ENCODE peak calls at places on chromosomes 12 and 14, in five cellular contexts. One of them, this sample, is unnamed.

GRCh38 chr12:96075560-96075959 is 40.2 kb upstream of the LTA4H start:
- DNase-seq in ecto neural progenitor cell: no peak
- DNase-seq in EL: no peak
- DNase-seq in iPS DF 6.9: no peak
- DNase-seq in NCI-H1092: no peak
- DNase-seq in this sample: no peak

GRCh38 chr12:124411291-124411878 is 116.5 kb downstream of the RFLNA start:
- DNase-seq in iPS DF 6.9: no peak
- DNase-seq in NCI-H1092: no peak
- DNase-seq in EL: peak
- DNase-seq in ecto neural progenitor cell: peak
- DNase-seq in this sample: peak

GRCh38 chr14:23171251-23171975 is 12.0 kb downstream of the SLC7A8 start:
- DNase-seq in iPS DF 6.9: no peak
- DNase-seq in NCI-H1092: no peak
- DNase-seq in ecto neural progenitor cell: no peak
- DNase-seq in EL: peak
- DNase-seq in this sample: no peak

GRCh38 chr12:48838048-48838447 is 13.9 kb downstream of the DDX23 start:
- DNase-seq in EL: no peak
- DNase-seq in ecto neural progenitor cell: no peak
- DNase-seq in iPS DF 6.9: no peak
- DNase-seq in NCI-H1092: no peak
- DNase-seq in this sample: no peak

GRCh38 chr14:24232645-24233537 is at the start of gene GMPR2:
- DNase-seq in EL: no peak
- DNase-seq in iPS DF 6.9: peak
- DNase-seq in ecto neural progenitor cell: no peak
- DNase-seq in NCI-H1092: peak
- DNase-seq in this sample: no peak

GRCh38 chr12:4562034-4562657 is at the start of gene DYRK4:
- DNase-seq in iPS DF 6.9: peak
- DNase-seq in NCI-H1092: no peak
- DNase-seq in ecto neural progenitor cell: peak
- DNase-seq in EL: peak
- DNase-seq in this sample: peak

GRCh38 chr14:71321556-71322315 is 414.5 kb downstream of the PCNX1 start:
- DNase-seq in NCI-H1092: no peak
- DNase-seq in EL: peak
- DNase-seq in ecto neural progenitor cell: no peak
- DNase-seq in iPS DF 6.9: no peak
- DNase-seq in this sample: peak

GRCh38 chr12:39581592-39581991 is 38.0 kb downstream of the ABCD2 start:
- DNase-seq in NCI-H1092: no peak
- DNase-seq in EL: no peak
- DNase-seq in iPS DF 6.9: no peak
- DNase-seq in ecto neural progenitor cell: no peak
- DNase-seq in this sample: no peak

GRCh38 chr14:104639889-104640548 is 35.4 kb upstream of the TMEM179 start:
- DNase-seq in ecto neural progenitor cell: peak
- DNase-seq in NCI-H1092: peak
- DNase-seq in iPS DF 6.9: peak
- DNase-seq in EL: peak
- DNase-seq in this sample: peak

GRCh38 chr14:80587096-80587724 is 354.3 kb downstream of the CEP128 start:
- DNase-seq in EL: peak
- DNase-seq in NCI-H1092: peak
- DNase-seq in iPS DF 6.9: no peak
- DNase-seq in ecto neural progenitor cell: no peak
- DNase-seq in this sample: no peak

GRCh38 chr14:33901429-33902155 is 49.3 kb downstream of the EGLN3 start:
- DNase-seq in NCI-H1092: no peak
- DNase-seq in EL: no peak
- DNase-seq in iPS DF 6.9: no peak
- DNase-seq in ecto neural progenitor cell: no peak
- DNase-seq in this sample: no peak

GRCh38 chr14:65824285-65824977 is 411.9 kb downstream of the FUT8 start:
- DNase-seq in EL: peak
- DNase-seq in NCI-H1092: peak
- DNase-seq in ecto neural progenitor cell: no peak
- DNase-seq in iPS DF 6.9: no peak
- DNase-seq in this sample: peak

GRCh38 chr12:91781114-91781513 is 364.5 kb downstream of the BTG1 start:
- DNase-seq in iPS DF 6.9: no peak
- DNase-seq in EL: no peak
- DNase-seq in ecto neural progenitor cell: no peak
- DNase-seq in NCI-H1092: no peak
- DNase-seq in this sample: no peak

GRCh38 chr14:64235652-64236640 is 58.2 kb downstream of the ESR2 start:
- DNase-seq in ecto neural progenitor cell: no peak
- DNase-seq in iPS DF 6.9: no peak
- DNase-seq in NCI-H1092: no peak
- DNase-seq in EL: no peak
- DNase-seq in this sample: no peak

GRCh38 chr12:104565606-104566243 is 109.0 kb downstream of the CHST11 start:
- DNase-seq in iPS DF 6.9: no peak
- DNase-seq in EL: no peak
- DNase-seq in ecto neural progenitor cell: no peak
- DNase-seq in NCI-H1092: no peak
- DNase-seq in this sample: no peak

GRCh38 chr12:45213107-45213506 is 2.8 kb upstream of the ANO6 start:
- DNase-seq in EL: no peak
- DNase-seq in iPS DF 6.9: no peak
- DNase-seq in ecto neural progenitor cell: no peak
- DNase-seq in NCI-H1092: no peak
- DNase-seq in this sample: no peak

GRCh38 chr14:68591786-68592185 is 201.1 kb downstream of the ZFP36L1 start:
- DNase-seq in ecto neural progenitor cell: no peak
- DNase-seq in NCI-H1092: no peak
- DNase-seq in iPS DF 6.9: no peak
- DNase-seq in EL: no peak
- DNase-seq in this sample: no peak

GRCh38 chr14:23384364-23385080 is 7.7 kb downstream of the CMTM5 start:
- DNase-seq in ecto neural progenitor cell: no peak
- DNase-seq in iPS DF 6.9: no peak
- DNase-seq in EL: no peak
- DNase-seq in NCI-H1092: no peak
- DNase-seq in this sample: no peak